ENCODE peak calls at places on chromosomes 6 and 20, in nine cellular contexts. K, X, Z, P, W, T, Y, H and Q are unnamed samples.

GRCh38 chr20:38412877-38413577 is 22.1 kb downstream of the SNHG17 start:
- DNase-seq in X (no peak), P (no peak), H (no peak), T (no peak), Z (no peak), W (no peak), K (no peak), Y (peak; percentile 24), Q (peak; percentile 55)

GRCh38 chr6:38348366-38348765 is 291.4 kb downstream of the BTBD9 start:
- DNase-seq in K (no peak), H (no peak), T (no peak), Y (no peak), Z (no peak), X (no peak), P (no peak), W (no peak), Q (no peak)

GRCh38 chr20:42430059-42430458 is 759.6 kb downstream of the PTPRT start:
- DNase-seq in K (no peak), W (no peak), X (no peak), Z (no peak), Y (no peak), P (no peak), H (no peak), T (no peak), Q (no peak)

GRCh38 chr6:169755162-169755561 is 3.7 kb downstream of the ERMARD start:
- DNase-seq in X (no peak), H (no peak), T (no peak), P (no peak), Y (no peak), K (no peak), W (no peak), Z (no peak), Q (no peak)

GRCh38 chr6:157893238-157893637 is 70.2 kb downstream of the SNX9 start:
- DNase-seq in T (no peak), K (no peak), X (no peak), P (no peak), Y (no peak), W (no peak), Z (peak; percentile 34), H (no peak), Q (no peak)

GRCh38 chr20:63690001-63690897 is 6.2 kb upstream of the TNFRSF6B start:
- DNase-seq in Z (no peak), K (no peak), P (no peak), T (no peak), Y (no peak), H (no peak), W (no peak), X (peak; percentile 51), Q (no peak)

GRCh38 chr20:44180814-44181213 is 6.2 kb downstream of the JPH2 start:
- DNase-seq in Y (peak; percentile 50), X (no peak), Z (no peak), K (no peak), P (no peak), H (no peak), W (peak; percentile 45), T (no peak), Q (peak; percentile 4)

GRCh38 chr6:40892223-40892622 is 146.8 kb downstream of the UNC5CL start:
- DNase-seq in P (no peak), T (no peak), K (no peak), H (no peak), X (no peak), Y (no peak), Z (no peak), W (no peak), Q (no peak)

GRCh38 chr6:168699631-168700315 is 258.8 kb downstream of the SMOC2 start:
- DNase-seq in H (no peak), K (no peak), X (no peak), T (peak; percentile 55), P (peak; percentile 18), Z (no peak), W (peak; percentile 66), Y (no peak), Q (peak; percentile 5)

GRCh38 chr6:140988780-140989179 is 1143.9 kb upstream of the GJE1 start:
- DNase-seq in P (no peak), Z (no peak), T (no peak), W (no peak), H (no peak), Y (no peak), X (no peak), K (peak; percentile 7), Q (no peak)

GRCh38 chr6:140897349-140897748 is 1235.4 kb upstream of the GJE1 start:
- DNase-seq in Y (no peak), P (no peak), K (no peak), W (no peak), X (no peak), H (no peak), Z (no peak), T (no peak), Q (no peak)

GRCh38 chr6:75852721-75853120 is 103.7 kb downstream of the MYO6 start:
- DNase-seq in T (no peak), P (no peak), H (peak; percentile 40), K (no peak), Y (peak; percentile 20), W (peak; percentile 16), Z (no peak), X (no peak), Q (no peak)

GRCh38 chr6:108163267-108163643 is 2.6 kb upstream of the NR2E1 start:
- DNase-seq in Z (no peak), H (peak; percentile 72), Y (no peak), P (no peak), W (no peak), X (no peak), K (no peak), T (no peak), Q (no peak)

GRCh38 chr20:24678351-24679106 is 209.1 kb downstream of the SYNDIG1 start:
- DNase-seq in P (no peak), K (no peak), H (no peak), Z (peak; percentile 3), Y (no peak), T (peak; percentile 8), X (no peak), W (no peak), Q (no peak)

GRCh38 chr6:5132741-5133140 is 47.6 kb downstream of the PPP1R3G start:
- DNase-seq in Y (peak; percentile 80), Z (no peak), P (peak; percentile 63), X (no peak), H (no peak), T (peak; percentile 61), K (peak; percentile 54), W (peak; percentile 23), Q (peak; percentile 70)

GRCh38 chr20:54140067-54140466 is 33.7 kb downstream of the CYP24A1 start:
- DNase-seq in H (no peak), T (no peak), Z (no peak), X (no peak), W (no peak), P (no peak), K (no peak), Y (peak; percentile 66), Q (no peak)

GRCh38 chr6:105274678-105275077 is 94.9 kb upstream of the POPDC3 start:
- DNase-seq in X (no peak), K (no peak), W (no peak), H (no peak), P (no peak), T (no peak), Y (no peak), Z (no peak), Q (no peak)

GRCh38 chr6:149484733-149485700 is at the start of gene ZC3H12D:
- DNase-seq in Z (no peak), T (no peak), Y (peak; percentile 44), H (no peak), K (peak; percentile 56), P (peak; percentile 36), X (no peak), W (peak; percentile 79), Q (no peak)

GRCh38 chr6:5179917-5180316 is 80.8 kb downstream of the LYRM4 start:
- DNase-seq in X (no peak), Y (no peak), K (no peak), W (no peak), T (no peak), H (no peak), P (no peak), Z (no peak), Q (no peak)

GRCh38 chr6:133551847-133552331 is 310.7 kb downstream of the EYA4 start:
- DNase-seq in Y (peak; percentile 100), P (peak; percentile 98), H (peak; percentile 57), K (peak; percentile 37), T (no peak), W (peak; percentile 57), Z (peak; percentile 31), X (no peak), Q (peak; percentile 98)

GRCh38 chr6:10451828-10452509 is 37.1 kb upstream of the TFAP2A start:
- DNase-seq in Z (no peak), W (peak; percentile 51), K (peak; percentile 73), P (no peak), X (no peak), Y (peak; percentile 94), T (no peak), H (peak; percentile 100), Q (peak; percentile 59)

DNA sequence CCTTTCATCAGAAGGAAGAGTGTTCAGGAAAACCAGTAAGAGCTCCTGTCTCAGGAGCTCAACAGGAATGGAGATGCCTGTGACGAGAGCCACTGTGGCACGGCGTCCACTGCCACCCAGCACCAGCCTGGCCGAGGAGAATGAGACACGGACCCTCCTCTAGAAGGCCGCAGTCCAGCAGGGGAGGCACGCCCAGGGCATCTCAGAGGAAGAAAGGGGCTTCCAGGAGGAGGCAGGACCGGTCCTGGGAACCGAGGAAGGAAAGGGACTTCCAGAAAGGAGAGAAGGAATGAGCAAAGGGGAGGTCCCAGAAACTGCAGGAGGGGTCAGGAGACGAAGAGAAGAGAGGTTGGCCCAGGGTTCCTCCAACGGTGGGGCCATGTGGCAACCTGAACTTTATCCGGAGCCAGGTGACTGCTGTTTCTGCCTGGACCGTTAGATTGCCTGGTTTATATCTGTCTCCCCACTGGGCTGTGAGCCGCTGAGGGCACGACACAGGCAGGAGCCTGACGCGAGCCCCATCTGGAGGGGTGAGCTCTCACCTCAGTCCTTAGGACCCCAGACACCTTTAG is 26.8 kb downstream of the BFSP1 start:
- DNase-seq in T (no peak), W (no peak), H (no peak), P (no peak), K (no peak), Y (no peak), X (no peak), Z (peak; percentile 19), Q (peak; percentile 5)
- H3K4me3 ChIP-seq in T (peak overlapping the region; percentile 50), W (no peak overlapping the region), H (no peak overlapping the region), P (peak overlapping the region; percentile 45), K (peak overlapping the region; percentile 32), Y (no peak overlapping the region), X (peak overlapping the region; percentile 43), Z (peak overlapping the region; percentile 51), Q (peak overlapping the region; percentile 69)

GRCh38 chr6:137443901-137444300 is 50.3 kb downstream of the OLIG3 start:
- DNase-seq in W (no peak), H (no peak), Y (no peak), T (no peak), K (no peak), Z (no peak), P (no peak), X (no peak), Q (no peak)
- TF ChIP-seq CTCF in W (no peak), H (no peak), Y (no peak), T (no peak), K (no peak), Z (peak; percentile 14), P (no peak), X (no peak), Q (no peak)

GRCh38 chr20:4949833-4950178 is 51.5 kb downstream of the SLC23A2 start:
- DNase-seq in K (peak; percentile 43), W (peak; percentile 42), Z (peak; percentile 31), Y (peak; percentile 67), X (no peak), T (no peak), H (peak; percentile 48), P (peak; percentile 53), Q (no peak)
- H3K4me3 ChIP-seq in K (no peak overlapping the region), W (no peak overlapping the region), Z (no peak overlapping the region), Y (no peak overlapping the region), X (peak overlapping the region; percentile 2), T (peak overlapping the region; percentile 29), H (no peak overlapping the region), P (no peak overlapping the region), Q (no peak overlapping the region)

GRCh38 chr6:65199121-65199520 is 507.9 kb downstream of the EYS start:
- DNase-seq in T (no peak), Y (peak; percentile 1), W (no peak), H (no peak), K (no peak), P (peak; percentile 3), X (no peak), Z (no peak), Q (no peak)
- TF ChIP-seq CTCF in T (no peak), Y (no peak), W (no peak), H (no peak), K (no peak), P (no peak), X (no peak), Z (no peak), Q (no peak)